ENCODE peak calls at places on chromosomes 7 and 10, in six cellular contexts. Y, X, F, Q, U and C are unnamed samples.

GRCh38 chr10:101814466-101815041 is 3.7 kb downstream of the OGA start:
- DNase-seq in Q (peak), Y (no peak), U (no peak), F (no peak), X (no peak), C (no peak)

GRCh38 chr7:143456992-143457793 is 13.9 kb downstream of the TAS2R60 start:
- DNase-seq in U (peak), Q (peak), Y (no peak), F (no peak), X (no peak), C (no peak)

GRCh38 chr10:71262027-71262426 is 49.7 kb downstream of the UNC5B start:
- DNase-seq in Y (no peak), F (no peak), X (no peak), U (no peak), Q (no peak), C (no peak)

GRCh38 chr7:158821173-158822021 is 7.9 kb downstream of the ESYT2 start:
- DNase-seq in Q (peak), F (peak), U (peak), X (no peak), Y (no peak), C (peak)

GRCh38 chr10:80709879-80710278 is 172.2 kb downstream of the SH2D4B start:
- DNase-seq in F (no peak), Q (no peak), U (no peak), Y (no peak), X (no peak), C (no peak)

GRCh38 chr7:156005202-156005821 is 193.0 kb upstream of the SHH start:
- DNase-seq in F (no peak), Q (no peak), X (no peak), U (no peak), Y (no peak), C (no peak)

GRCh38 chr10:4982764-4983226 is 19.6 kb downstream of the AKR1C1 start:
- DNase-seq in Y (no peak), U (peak), Q (no peak), X (no peak), F (no peak), C (no peak)

GRCh38 chr7:148819697-148820332 is 64.3 kb downstream of the EZH2 start:
- DNase-seq in Q (peak), F (no peak), X (no peak), Y (no peak), U (peak), C (no peak)

GRCh38 chr10:24503627-24504320 is 219.9 kb downstream of the ARHGAP21 start:
- DNase-seq in Y (peak), F (no peak), Q (peak), U (peak), X (peak), C (peak)

GRCh38 chr7:14988941-14989340 is 86.4 kb upstream of the DGKB start:
- DNase-seq in Y (no peak), U (no peak), Q (no peak), X (no peak), F (peak), C (no peak)

GRCh38 chr7:3065724-3066143 is 22.1 kb upstream of the CARD11 start:
- DNase-seq in X (peak), Y (no peak), F (no peak), Q (no peak), U (peak), C (peak)

GRCh38 chr10:120945801-120946302 is 94.7 kb downstream of the WDR11 start:
- DNase-seq in Y (peak), F (no peak), U (no peak), X (no peak), Q (no peak), C (no peak)

GRCh38 chr7:126856691-126857291 is 395.9 kb downstream of the GRM8 start:
- DNase-seq in Y (no peak), F (no peak), U (no peak), X (peak), Q (peak), C (no peak)

GRCh38 chr10:60809157-60809556 is 30.9 kb downstream of the CDK1 start:
- DNase-seq in X (no peak), U (peak), F (no peak), Y (no peak), Q (peak), C (no peak)

GRCh38 chr10:43228783-43229207 is 38.1 kb downstream of the RASGEF1A start:
- DNase-seq in Q (no peak), Y (no peak), U (no peak), X (peak), F (no peak), C (no peak)

GRCh38 chr10:113961261-113961938 is 82.3 kb upstream of the ADRB1 start:
- DNase-seq in F (no peak), X (peak), Y (no peak), Q (no peak), U (no peak), C (no peak)

GRCh38 chr7:40101201-40101600 is 33.2 kb downstream of the MPLKIP start:
- DNase-seq in Q (no peak), Y (no peak), X (no peak), F (no peak), U (no peak), C (no peak)